ENCODE peak calls at places on chromosomes 11 and 22, in nine cellular contexts. B is OCI-LY7, E is PC-3, F is SK-N-SH, S is neural progenitor cell, H is GM23338, I is hepatocyte, X is GM23248, Y is MM.1S. K is an unnamed sample. For H3K4me1, the result is how much of the 10 kb centered on the place peaks cover.

GRCh38 chr11:82234256-82234655 is 499.4 kb downstream of the FAM181B start:
- DNase-seq in B (no peak), E (no peak), F (no peak), S (no peak), H (no peak), I (no peak), X (no peak), Y (no peak), K (no peak)

GRCh38 chr11:33869511-33870422 is 22.1 kb downstream of the LMO2 start:
- DNase-seq in B (peak), E (peak), F (peak), S (peak), H (peak), I (peak), X (peak), Y (peak), K (no peak)

GRCh38 chr11:117144477-117145392 is 648 bp downstream of the PAFAH1B2 start:
- DNase-seq in B (peak), E (peak), F (peak), S (peak), H (peak), I (peak), X (peak), Y (peak), K (no peak)

GRCh38 chr11:105706025-105706530 is 96.2 kb downstream of the GRIA4 start:
- DNase-seq in B (no peak), E (no peak), F (no peak), S (no peak), H (peak), I (peak), X (no peak), Y (no peak), K (no peak)

GRCh38 chr11:119759324-119759723 is 30.3 kb upstream of the NECTIN1 start:
- DNase-seq in B (no peak), E (peak), F (no peak), S (no peak), H (no peak), I (peak), X (peak), Y (no peak), K (peak)

GRCh38 chr22:48919187-48919590 is 908.5 kb downstream of the BRD1 start:
- DNase-seq in B (no peak), E (no peak), F (no peak), S (peak), H (no peak), I (no peak), X (no peak), Y (no peak), K (no peak)

GRCh38 chr11:40027737-40028136 is 1431.7 kb downstream of the LRRC4C start:
- DNase-seq in B (no peak), E (no peak), F (no peak), S (no peak), H (no peak), I (no peak), X (no peak), Y (peak), K (no peak)

GRCh38 chr11:105489431-105489830 is 120.4 kb upstream of the GRIA4 start:
- DNase-seq in B (no peak), E (no peak), F (no peak), S (peak), H (no peak), I (peak), X (peak), Y (no peak), K (no peak)

GRCh38 chr22:30310881-30311771 is 15.6 kb downstream of the TBC1D10A start:
- DNase-seq in B (no peak), E (peak), F (no peak), S (no peak), H (no peak), I (no peak), X (peak), Y (no peak), K (no peak)

GRCh38 chr22:37267128-37267587 is 15.2 kb upstream of the CYTH4 start:
- DNase-seq in B (peak), E (peak), F (peak), S (peak), H (peak), I (peak), X (peak), Y (peak), K (no peak)

GRCh38 chr22:44587004-44587793 is 89.2 kb upstream of the RTL6 start:
- DNase-seq in B (no peak), E (peak), F (no peak), S (peak), H (no peak), I (no peak), X (peak), Y (no peak), K (no peak)
- TF ChIP-seq EZH2phosphoT487 in B (no peak), E (no peak), F (no peak), S (no peak), H (no peak), I (no peak), X (no peak), Y (no peak), K (no peak)

GRCh38 chr11:96332236-96332761 is 10.7 kb downstream of the MAML2 start:
- DNase-seq in B (no peak), E (no peak), F (no peak), S (peak), H (peak), I (no peak), X (peak), Y (no peak), K (no peak)
- H3K4me1 ChIP-seq in B (under half), E (under half), F (half or more), S (under half), H (half or more), I (half or more), X (half or more), Y (under half), K (under half)

DNA sequence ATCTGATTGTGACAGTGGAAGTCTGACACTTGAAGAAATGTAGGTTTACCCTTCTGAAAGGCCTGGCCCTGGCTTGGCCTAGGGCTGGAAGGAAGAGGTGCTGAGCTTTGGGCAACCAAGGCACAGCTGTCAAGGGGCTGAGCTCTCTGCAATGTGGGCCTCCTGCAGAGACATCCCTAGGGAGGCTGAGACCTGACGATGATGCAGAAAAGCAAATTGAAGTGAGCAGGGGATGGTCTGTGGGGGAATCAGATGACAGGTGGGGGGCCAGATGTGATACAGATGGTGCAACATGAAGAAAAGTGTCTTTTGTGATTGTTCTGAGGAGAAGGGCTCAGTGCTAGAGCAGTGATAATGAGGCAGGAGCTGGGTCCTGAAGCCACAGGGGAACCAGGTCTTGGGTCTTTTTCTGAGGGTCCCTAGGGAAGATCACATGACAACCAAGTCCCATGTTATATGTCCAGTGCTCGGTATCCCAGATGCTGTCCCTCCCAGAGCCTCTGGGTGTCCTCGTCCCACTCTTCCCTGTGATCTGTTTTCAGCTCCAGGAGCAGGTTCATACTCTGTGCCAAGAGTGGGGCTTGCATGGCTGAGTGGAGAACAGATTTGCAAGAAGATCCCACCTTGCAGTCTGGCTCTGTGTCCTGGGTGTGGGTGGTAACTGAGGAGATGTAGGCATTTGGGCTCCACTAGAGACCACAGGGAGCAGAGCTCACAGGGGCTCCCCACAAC is 79.9 kb upstream of the VPREB1 start:
- DNase-seq in B (peak), E (no peak), F (no peak), S (peak), H (peak), I (no peak), X (no peak), Y (no peak), K (no peak)
- TF ChIP-seq EZH2phosphoT487 in B (no peak), E (no peak), F (no peak), S (no peak), H (no peak), I (no peak), X (no peak), Y (no peak), K (no peak)

GRCh38 chr11:111937859-111938258 is 716 bp downstream of the DIXDC1 start:
- DNase-seq in B (no peak), E (no peak), F (peak), S (peak), H (peak), I (no peak), X (peak), Y (no peak), K (no peak)
- H3K4me1 ChIP-seq in B (under half), E (under half), F (half or more), S (under half), H (under half), I (under half), X (half or more), Y (under half), K (under half)